ENCODE peak calls at places on chromosomes 7 and 10, in four cellular contexts. Z is tibial artery; I is CD8-positive, alpha-beta T cell; H is stomach. K is an unnamed sample.

GRCh38 chr10:116888380-116889055 is 39.2 kb downstream of the ENO4 start:
- DNase-seq in H (peak), Z (peak), I (no peak), K (no peak)

GRCh38 chr7:92631067-92631829 is 41.1 kb upstream of the FAM133B start:
- DNase-seq in H (no peak), Z (no peak), I (no peak), K (no peak)

GRCh38 chr7:96327429-96327828 is 5.5 kb upstream of the SLC25A13 start:
- DNase-seq in I (no peak), H (peak), Z (no peak), K (no peak)

GRCh38 chr7:22114440-22114981 is 168.8 kb upstream of the CDCA7L start:
- DNase-seq in H (no peak), I (no peak), Z (no peak), K (no peak)

GRCh38 chr10:22505923-22506685 is 160.8 kb downstream of the SPAG6 start:
- DNase-seq in H (peak), I (peak), Z (no peak), K (no peak)

GRCh38 chr10:99461230-99461629 is 30.8 kb upstream of the GOT1 start:
- DNase-seq in I (no peak), Z (no peak), H (no peak), K (no peak)

GRCh38 chr10:132264966-132265877 is 42.5 kb downstream of the STK32C start:
- DNase-seq in I (no peak), H (no peak), Z (no peak), K (peak)

GRCh38 chr7:30091431-30092386 is 43.1 kb upstream of the MTURN start:
- DNase-seq in Z (no peak), H (no peak), I (no peak), K (no peak)

GRCh38 chr10:79948976-79949722 is at the start of gene SFTPD:
- DNase-seq in I (no peak), Z (no peak), H (no peak), K (no peak)

GRCh38 chr7:54252256-54253035 is 289.7 kb upstream of the VSTM2A start:
- DNase-seq in I (no peak), Z (no peak), H (no peak), K (no peak)

GRCh38 chr10:106866244-106866845 is 298.2 kb downstream of the SORCS1 start:
- DNase-seq in H (no peak), Z (no peak), I (no peak), K (no peak)

GRCh38 chr7:69283421-69283820 is 314.9 kb upstream of the AUTS2 start:
- DNase-seq in I (no peak), H (no peak), Z (no peak), K (no peak)

GRCh38 chr10:124614003-124614659 is 130.0 kb downstream of the FAM53B start:
- DNase-seq in H (no peak), Z (no peak), I (no peak), K (no peak)

GRCh38 chr7:512146-512510 is 7.5 kb downstream of the PDGFA start:
- DNase-seq in I (no peak), Z (peak), H (no peak), K (no peak)

GRCh38 chr10:100662067-100662466 is 83.3 kb upstream of the PAX2 start:
- DNase-seq in H (no peak), I (no peak), Z (no peak), K (no peak)

GRCh38 chr7:139035588-139036353 is at the start of gene ZC3HAV1L:
- DNase-seq in H (peak), Z (peak), I (no peak), K (no peak)

GRCh38 chr10:56003555-56003954 is 357.5 kb downstream of the ZWINT start:
- DNase-seq in Z (no peak), I (no peak), H (no peak), K (no peak)

GRCh38 chr10:24900888-24901685 is 51.3 kb downstream of the PRTFDC1 start:
- DNase-seq in H (no peak), Z (no peak), I (no peak), K (no peak)

GRCh38 chr10:109592391-109592790 is 330.9 kb downstream of the XPNPEP1 start:
- DNase-seq in H (no peak), Z (no peak), I (no peak), K (no peak)

GRCh38 chr10:6699336-6699735 is 119.3 kb upstream of the PRKCQ start:
- DNase-seq in H (no peak), I (no peak), Z (no peak), K (no peak)

GRCh38 chr10:76430330-76430729 is 998.9 kb downstream of the LRMDA start:
- DNase-seq in I (no peak), Z (no peak), H (no peak), K (no peak)

GRCh38 chr7:17371656-17372524 is 73.4 kb downstream of the AHR start:
- DNase-seq in I (no peak), H (no peak), Z (no peak), K (no peak)

GRCh38 chr10:84269773-84270172 is 24.9 kb downstream of the RGR start:
- DNase-seq in I (no peak), H (no peak), Z (no peak), K (no peak)

GRCh38 chr7:74542558-74543117 is 88.9 kb downstream of the GTF2IRD1 start:
- DNase-seq in Z (no peak), I (no peak), H (peak), K (no peak)

GRCh38 chr7:8152489-8153192 is 109.3 kb downstream of the ICA1 start:
- DNase-seq in I (no peak), H (no peak), Z (no peak), K (no peak)

GRCh38 chr10:15453462-15453861 is 82.4 kb upstream of the FAM171A1 start:
- DNase-seq in H (no peak), I (no peak), Z (no peak), K (no peak)

GRCh38 chr10:62380002-62380401 is 5.8 kb downstream of the ZNF365 start:
- DNase-seq in I (no peak), H (no peak), Z (no peak), K (no peak)

GRCh38 chr10:61486738-61487396 is 33.7 kb upstream of the TMEM26 start:
- DNase-seq in H (no peak), I (no peak), Z (no peak), K (no peak)

DNA sequence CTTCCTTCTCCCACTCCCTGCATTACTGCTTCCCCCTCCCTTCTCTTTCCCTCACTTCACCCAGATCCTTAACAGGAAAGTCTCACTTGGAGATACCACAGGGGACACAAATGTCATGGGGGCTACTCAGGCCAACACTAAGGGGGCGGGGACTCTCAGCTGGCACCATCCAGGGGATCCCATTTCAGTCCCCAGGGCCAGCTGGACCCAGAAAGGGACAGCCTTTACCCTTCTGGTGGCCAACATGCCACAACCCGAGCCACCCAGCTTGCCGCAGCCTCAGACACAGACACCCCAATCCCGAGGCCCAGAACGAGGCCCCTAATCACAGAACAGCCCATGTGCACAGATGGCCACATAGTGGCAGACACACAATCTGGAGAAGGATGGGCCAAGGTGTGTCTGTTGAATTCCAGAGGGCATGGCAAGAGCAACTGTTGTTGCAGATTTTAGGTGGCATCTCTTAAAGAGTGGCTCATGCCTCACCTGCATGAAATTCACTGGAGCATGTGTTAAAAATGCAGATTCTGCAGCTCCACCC is 5.6 kb downstream of the CAMK2G start:
- DNase-seq in Z (no peak), H (no peak), I (no peak), K (no peak)
- TF ChIP-seq CTCF in Z (no peak), H (no peak), I (no peak), K (no peak)

DNA sequence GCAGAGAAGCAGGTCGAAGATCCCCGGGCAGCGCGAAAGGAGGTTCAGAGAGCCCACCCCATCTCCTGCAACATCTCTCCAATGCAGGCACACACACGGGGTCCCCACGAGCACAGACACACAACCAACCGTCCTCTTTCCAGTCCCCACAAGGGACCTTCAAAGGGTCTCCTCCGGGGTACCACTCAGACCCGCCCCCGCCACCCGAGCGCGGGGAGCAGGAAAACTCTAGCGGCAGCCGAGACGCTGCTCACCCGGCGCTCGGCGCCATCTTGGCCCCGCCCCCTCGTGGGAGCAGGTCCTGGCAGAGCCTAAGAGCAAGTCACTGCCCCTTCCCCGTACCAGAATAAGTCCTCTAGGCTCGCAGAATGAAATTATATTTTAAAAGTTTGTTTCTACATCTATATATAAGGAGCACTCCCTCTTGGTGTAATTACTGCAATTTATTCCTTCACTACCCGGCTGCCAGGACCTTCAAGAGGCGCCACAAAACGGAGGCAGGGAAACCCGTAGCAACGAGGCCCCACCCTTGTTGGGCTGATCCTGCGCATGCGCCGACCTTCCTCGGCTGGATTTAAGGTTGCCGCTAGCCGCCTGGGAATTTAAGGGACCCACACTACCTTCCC is at the start of the genes CNPY4 and TAF6:
- DNase-seq in Z (peak), I (peak), H (peak), K (peak)
- TF ChIP-seq CTCF in Z (peak), I (no peak), H (no peak), K (no peak)

DNA sequence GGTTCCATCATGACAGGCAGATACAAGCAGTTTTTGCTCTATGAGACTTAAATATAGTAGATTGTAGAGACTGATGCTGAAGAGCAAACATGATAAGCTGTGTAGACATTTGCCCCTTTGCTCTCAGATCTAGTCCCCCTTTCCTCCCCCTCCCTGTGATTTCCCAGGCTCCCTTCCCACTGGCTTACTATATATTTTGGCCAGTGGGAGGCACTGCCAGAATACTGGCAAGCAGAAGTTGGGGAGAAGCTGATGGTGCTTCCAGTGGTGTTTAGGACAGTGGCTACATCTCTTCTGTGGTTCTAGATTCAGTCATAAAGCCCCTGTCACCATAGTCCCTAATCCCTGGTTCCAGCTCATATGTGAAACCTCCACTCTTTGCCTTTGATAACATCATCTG is 156.1 kb upstream of the STEAP4 start:
- DNase-seq in I (no peak), Z (no peak), H (no peak), K (no peak)
- TF ChIP-seq CTCF in I (no peak), Z (no peak), H (no peak), K (no peak)

DNA sequence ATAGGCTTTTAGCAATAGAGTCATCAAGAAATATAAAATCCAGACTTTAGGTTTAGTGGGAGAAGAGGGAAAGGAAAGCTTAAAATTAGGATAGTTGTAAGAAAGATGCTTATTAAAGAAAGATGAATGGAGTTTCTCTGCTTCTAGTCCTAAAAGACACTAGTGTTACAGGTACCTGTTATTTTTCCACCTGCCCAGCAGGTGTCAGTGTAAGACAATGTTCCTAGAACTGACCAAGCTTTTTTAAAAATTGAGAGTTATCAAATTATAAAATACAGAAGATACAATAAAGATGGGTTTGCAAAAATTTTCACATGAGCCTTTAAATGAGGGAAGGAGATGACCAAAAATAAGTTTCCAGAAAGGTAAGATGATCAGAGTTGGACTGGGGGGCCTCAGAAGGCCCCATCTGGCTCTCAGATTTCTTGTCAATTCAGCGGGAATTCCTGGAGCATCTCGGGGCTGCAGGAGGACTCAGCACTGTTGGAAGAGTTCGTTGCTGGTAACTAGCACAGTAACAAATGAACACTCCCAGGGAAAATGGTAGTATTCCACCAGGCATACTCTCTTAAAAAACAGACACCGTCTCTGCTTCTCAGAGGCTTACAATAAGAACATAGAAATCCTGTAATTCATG is 71.9 kb upstream of the PIK3CG start:
- DNase-seq in I (peak), Z (no peak), H (no peak), K (no peak)
- TF ChIP-seq CTCF in I (peak), Z (peak), H (no peak), K (peak)

K was measured in mesothelial cell of epicardium.